ENCODE peak calls at places on chromosome 15, in nine cellular contexts. H is CD8-positive, alpha-beta memory T cell; F is heart right ventricle; K is hepatocyte; O is fibroblast of lung; E is HepG2; G is stomach; X is heart left ventricle; U is AG09309. C is an unnamed sample.

GRCh38 chr15:93179072-93179471 is 90.1 kb upstream of the RGMA start:
- DNase-seq in K (peak; percentile 52), G (peak; percentile 27), X (peak; percentile 23), U (no peak), H (no peak), O (no peak), E (no peak), F (peak; percentile 28), C (no peak)

GRCh38 chr15:68541743-68542142 is 37.0 kb upstream of the CORO2B start:
- DNase-seq in F (no peak), U (no peak), G (no peak), E (no peak), H (no peak), O (no peak), X (no peak), K (no peak), C (no peak)

GRCh38 chr15:59392299-59392698 is 19.6 kb upstream of the MYO1E start:
- DNase-seq in K (no peak), O (no peak), H (no peak), F (no peak), X (no peak), U (no peak), E (no peak), G (no peak), C (no peak)

GRCh38 chr15:40481671-40482070 is 10.9 kb downstream of the CHST14 start:
- DNase-seq in E (no peak), O (no peak), G (no peak), H (no peak), F (no peak), U (no peak), X (no peak), K (no peak), C (no peak)

GRCh38 chr15:84981711-84982300 is at the start of gene PDE8A:
- DNase-seq in F (peak; percentile 68), U (no peak), G (peak; percentile 60), K (peak; percentile 71), X (peak; percentile 23), H (peak; percentile 78), E (no peak), O (no peak), C (no peak)

GRCh38 chr15:76310470-76311070 is 699 bp downstream of the ETFA start:
- DNase-seq in X (no peak), G (no peak), H (no peak), O (no peak), K (peak; percentile 36), U (no peak), F (no peak), E (no peak), C (peak; percentile 25)

GRCh38 chr15:79442911-79443310 is 10.8 kb downstream of the MINAR1 start:
- DNase-seq in H (no peak), G (no peak), O (no peak), X (no peak), U (no peak), K (no peak), E (no peak), F (no peak), C (no peak)

GRCh38 chr15:61175024-61175423 is 54.1 kb downstream of the RORA start:
- DNase-seq in F (no peak), H (no peak), X (no peak), O (peak; percentile 19), E (no peak), K (no peak), G (no peak), U (no peak), C (no peak)

GRCh38 chr15:31485911-31486461 is 159.4 kb downstream of the KLF13 start:
- DNase-seq in E (no peak), K (no peak), H (no peak), X (no peak), F (no peak), G (peak; percentile 23), O (no peak), U (no peak), C (no peak)

GRCh38 chr15:68991723-68992122 is 22.8 kb upstream of the NOX5 start:
- DNase-seq in U (no peak), O (peak; percentile 10), H (no peak), G (peak; percentile 70), K (peak; percentile 59), F (no peak), E (no peak), X (no peak), C (no peak)

GRCh38 chr15:35252351-35252865 is 167.3 kb upstream of the NANOGP8 start:
- DNase-seq in U (no peak), E (no peak), X (no peak), F (no peak), H (no peak), G (no peak), O (no peak), K (no peak), C (no peak)

GRCh38 chr15:35243758-35244157 is 158.7 kb upstream of the NANOGP8 start:
- DNase-seq in E (no peak), O (no peak), K (no peak), F (no peak), U (no peak), G (no peak), H (no peak), X (no peak), C (no peak)

GRCh38 chr15:35246376-35246965 is 161.4 kb upstream of the NANOGP8 start:
- DNase-seq in O (no peak), F (no peak), H (no peak), G (no peak), X (no peak), K (no peak), U (no peak), E (no peak), C (no peak)
- H3K4me3 ChIP-seq in O (no peak overlapping the region), F (no peak overlapping the region), H (no peak overlapping the region), G (no peak overlapping the region), X (no peak overlapping the region), K (no peak overlapping the region), U (no peak overlapping the region), E (no peak overlapping the region), C (no peak overlapping the region)

GRCh38 chr15:57897870-57898269 is 167.6 kb downstream of the ALDH1A2 start:
- DNase-seq in G (no peak), K (no peak), X (no peak), O (no peak), U (no peak), E (no peak), F (no peak), H (no peak), C (no peak)

GRCh38 chr15:57909388-57909787 is 156.1 kb downstream of the ALDH1A2 start:
- DNase-seq in O (no peak), H (no peak), U (no peak), X (no peak), K (no peak), F (no peak), G (no peak), E (no peak), C (no peak)

GRCh38 chr15:57902155-57902554 is 163.4 kb downstream of the ALDH1A2 start:
- DNase-seq in H (no peak), U (no peak), X (no peak), F (no peak), E (no peak), O (no peak), G (no peak), K (no peak), C (no peak)

DNA sequence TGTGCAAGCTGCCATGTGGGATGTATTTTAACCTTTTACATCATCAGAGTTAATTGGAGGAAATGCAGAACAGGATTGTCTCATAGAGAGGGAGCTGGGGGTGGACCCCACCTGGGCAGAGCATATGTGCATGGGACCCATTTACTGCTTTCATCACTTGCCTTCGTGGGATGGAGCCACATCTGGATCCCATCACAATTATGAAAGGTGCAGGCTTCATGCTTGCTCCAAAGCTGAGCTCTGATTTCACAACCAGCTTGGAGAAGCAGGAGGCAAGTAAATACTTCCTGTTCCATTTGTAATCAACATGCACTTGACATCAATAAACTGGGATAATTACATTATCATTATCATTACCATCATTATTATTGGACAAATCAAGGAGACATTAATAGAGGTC is 161.9 kb downstream of the ALDH1A2 start:
- DNase-seq in H (no peak), F (no peak), G (no peak), X (no peak), K (no peak), U (no peak), O (no peak), E (no peak), C (no peak)
- H3K4me3 ChIP-seq in H (no peak overlapping the region), F (no peak overlapping the region), G (no peak overlapping the region), X (no peak overlapping the region), K (no peak overlapping the region), U (no peak overlapping the region), O (no peak overlapping the region), E (no peak overlapping the region), C (no peak overlapping the region)

GRCh38 chr15:67033012-67033411 is 32.4 kb upstream of the SMAD3 start:
- DNase-seq in F (no peak), X (no peak), H (no peak), O (no peak), E (no peak), U (no peak), G (no peak), K (no peak), C (no peak)
- H3K4me3 ChIP-seq in F (no peak overlapping the region), X (peak overlapping the region; percentile 44), H (peak overlapping the region; percentile 64), O (no peak overlapping the region), E (no peak overlapping the region), U (no peak overlapping the region), G (peak overlapping the region; percentile 41), K (no peak overlapping the region), C (no peak overlapping the region)

GRCh38 chr15:100945006-100945405 is 25.8 kb downstream of the LRRK1 start:
- DNase-seq in G (no peak), X (no peak), K (no peak), E (no peak), F (no peak), H (no peak), O (peak; percentile 12), U (no peak), C (no peak)

GRCh38 chr15:100951965-100952364 is 32.8 kb downstream of the LRRK1 start:
- DNase-seq in G (no peak), K (no peak), E (no peak), O (no peak), X (no peak), U (no peak), H (no peak), F (no peak), C (no peak)

GRCh38 chr15:100944237-100944875 is 25.2 kb downstream of the LRRK1 start:
- DNase-seq in O (peak; percentile 36), X (no peak), G (no peak), K (no peak), F (no peak), U (no peak), E (no peak), H (no peak), C (no peak)

GRCh38 chr15:100948430-100948762 is 29.2 kb downstream of the LRRK1 start:
- DNase-seq in U (no peak), X (no peak), G (no peak), O (no peak), E (no peak), F (no peak), K (no peak), H (no peak), C (no peak)

DNA sequence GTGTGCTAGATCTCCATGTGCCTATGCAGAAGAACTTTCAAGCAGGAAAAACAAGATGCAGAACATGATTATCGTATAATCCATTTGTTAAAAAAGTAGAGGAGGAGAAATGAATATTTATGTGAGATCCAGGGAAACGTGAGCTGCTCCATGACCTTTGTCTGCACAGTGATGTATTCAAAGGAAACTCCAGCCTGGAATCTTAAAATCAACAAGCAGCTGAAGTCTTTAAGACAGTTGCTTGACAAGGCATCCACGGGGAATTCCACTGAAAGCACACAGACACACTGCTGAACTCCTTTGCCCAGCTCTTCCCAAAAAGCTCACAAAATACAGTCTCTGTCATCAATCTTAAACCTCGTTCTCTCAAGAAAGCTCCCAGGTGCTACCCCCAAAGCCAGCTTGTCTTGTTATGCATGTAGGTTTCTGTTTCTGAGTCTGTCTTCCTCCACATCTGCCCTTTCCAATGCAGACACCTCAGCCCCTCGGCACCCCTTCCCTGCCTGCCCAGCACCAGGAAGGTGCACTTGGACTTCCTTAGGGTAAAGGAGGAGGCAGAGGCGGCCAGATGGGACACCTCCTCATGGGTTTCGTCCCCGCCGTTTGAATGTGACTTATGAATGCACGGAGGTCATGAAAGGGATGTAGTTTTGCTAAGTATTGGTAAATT is 28.7 kb downstream of the LRRK1 start:
- DNase-seq in X (no peak), E (no peak), K (no peak), O (no peak), F (no peak), U (no peak), G (no peak), H (no peak), C (peak; percentile 21)
- H3K4me3 ChIP-seq in X (no peak overlapping the region), E (no peak overlapping the region), K (no peak overlapping the region), O (no peak overlapping the region), F (no peak overlapping the region), U (no peak overlapping the region), G (no peak overlapping the region), H (no peak overlapping the region), C (no peak overlapping the region)